ENCODE peak calls at places on chromosomes 5 and 9, in nine cellular contexts. D, H, U, A, S, Z, B, L and G are unnamed samples.

GRCh38 chr5:90956511-90956910 is 397.9 kb downstream of the ADGRV1 start:
- DNase-seq in D (peak; percentile 8), H (no peak), U (no peak), A (no peak), S (no peak), Z (no peak), B (no peak), L (no peak), G (no peak)

GRCh38 chr9:92158097-92158601 is 42.9 kb upstream of the SPTLC1 start:
- DNase-seq in D (no peak), H (no peak), U (no peak), A (no peak), S (no peak), Z (no peak), B (no peak), L (no peak), G (no peak)

GRCh38 chr5:156918311-156918845 is 44.6 kb downstream of the TIMD4 start:
- DNase-seq in D (no peak), H (no peak), U (no peak), A (no peak), S (no peak), Z (no peak), B (no peak), L (no peak), G (no peak)

GRCh38 chr5:5978501-5979361 is 399.6 kb downstream of the MED10 start:
- DNase-seq in D (no peak), H (no peak), U (no peak), A (no peak), S (no peak), Z (no peak), B (no peak), L (no peak), G (no peak)

GRCh38 chr5:66881475-66882161 is 285.4 kb downstream of the MAST4 start:
- DNase-seq in D (no peak), H (no peak), U (no peak), A (no peak), S (no peak), Z (no peak), B (no peak), L (no peak), G (peak; percentile 52)

GRCh38 chr5:58266402-58266801 is 193.5 kb downstream of the PLK2 start:
- DNase-seq in D (no peak), H (no peak), U (no peak), A (no peak), S (no peak), Z (no peak), B (no peak), L (no peak), G (no peak)

GRCh38 chr5:117681855-117682254 is 1107.2 kb upstream of the SEMA6A start:
- DNase-seq in D (no peak), H (no peak), U (no peak), A (no peak), S (no peak), Z (no peak), B (no peak), L (no peak), G (no peak)

GRCh38 chr5:40367260-40367659 is 312.5 kb upstream of the PTGER4 start:
- DNase-seq in D (no peak), H (no peak), U (no peak), A (no peak), S (no peak), Z (no peak), B (peak; percentile 26), L (no peak), G (no peak)

GRCh38 chr5:180001742-180002141 is 69.8 kb downstream of the RNF130 start:
- DNase-seq in D (no peak), H (no peak), U (no peak), A (no peak), S (no peak), Z (no peak), B (no peak), L (no peak), G (no peak)

GRCh38 chr5:57191986-57192385 is 18.1 kb downstream of the GPBP1 start:
- DNase-seq in D (no peak), H (no peak), U (no peak), A (no peak), S (no peak), Z (no peak), B (no peak), L (no peak), G (no peak)

GRCh38 chr5:7851617-7852289 is 820 bp upstream of the CFAP90 start:
- DNase-seq in D (no peak), H (no peak), U (no peak), A (no peak), S (no peak), Z (no peak), B (peak; percentile 8), L (no peak), G (no peak)